ENCODE peak calls at places on chromosomes 3 and 15, in seven cellular contexts. One of them, this sample, is unnamed.

GRCh38 chr3:184348057-184348382 is 10.6 kb downstream of the FAM131A start:
- DNase-seq in foreskin fibroblast: no peak
- DNase-seq in activated naive CD8-positive, alpha-beta T cell treated with anti-CD3 and anti-CD28 coated beads, Interleukin-2, amount 10 ng/mL, durations not matched to agents 7 days and 5 days: no peak
- DNase-seq in EL: no peak
- DNase-seq in heart left ventricle: no peak
- DNase-seq in CD4-positive, CD25-positive, alpha-beta regulatory T cell: no peak
- DNase-seq in mesenteric fat pad: no peak
- DNase-seq in this sample: peak

GRCh38 chr3:65425880-65426279 is 612.8 kb downstream of the MAGI1 start:
- DNase-seq in EL: peak
- DNase-seq in activated naive CD8-positive, alpha-beta T cell treated with anti-CD3 and anti-CD28 coated beads, Interleukin-2, amount 10 ng/mL, durations not matched to agents 7 days and 5 days: no peak
- DNase-seq in CD4-positive, CD25-positive, alpha-beta regulatory T cell: no peak
- DNase-seq in foreskin fibroblast: peak
- DNase-seq in heart left ventricle: no peak
- DNase-seq in mesenteric fat pad: no peak
- DNase-seq in this sample: peak

GRCh38 chr15:86021281-86022264 is 58.1 kb upstream of the AGBL1 start:
- DNase-seq in heart left ventricle: no peak
- DNase-seq in mesenteric fat pad: no peak
- DNase-seq in EL: peak
- DNase-seq in CD4-positive, CD25-positive, alpha-beta regulatory T cell: no peak
- DNase-seq in foreskin fibroblast: peak
- DNase-seq in activated naive CD8-positive, alpha-beta T cell treated with anti-CD3 and anti-CD28 coated beads, Interleukin-2, amount 10 ng/mL, durations not matched to agents 7 days and 5 days: no peak
- DNase-seq in this sample: no peak

GRCh38 chr3:11600501-11601282 is 43.0 kb downstream of the VGLL4 start:
- DNase-seq in mesenteric fat pad: no peak
- DNase-seq in CD4-positive, CD25-positive, alpha-beta regulatory T cell: no peak
- DNase-seq in EL: peak
- DNase-seq in activated naive CD8-positive, alpha-beta T cell treated with anti-CD3 and anti-CD28 coated beads, Interleukin-2, amount 10 ng/mL, durations not matched to agents 7 days and 5 days: no peak
- DNase-seq in foreskin fibroblast: peak
- DNase-seq in heart left ventricle: peak
- DNase-seq in this sample: peak

GRCh38 chr3:53163459-53164387 is 2.7 kb downstream of the PRKCD start:
- DNase-seq in foreskin fibroblast: peak
- DNase-seq in activated naive CD8-positive, alpha-beta T cell treated with anti-CD3 and anti-CD28 coated beads, Interleukin-2, amount 10 ng/mL, durations not matched to agents 7 days and 5 days: no peak
- DNase-seq in mesenteric fat pad: no peak
- DNase-seq in EL: no peak
- DNase-seq in CD4-positive, CD25-positive, alpha-beta regulatory T cell: no peak
- DNase-seq in heart left ventricle: no peak
- DNase-seq in this sample: no peak

GRCh38 chr15:80371924-80372323 is 32.3 kb upstream of the ARNT2 start:
- DNase-seq in activated naive CD8-positive, alpha-beta T cell treated with anti-CD3 and anti-CD28 coated beads, Interleukin-2, amount 10 ng/mL, durations not matched to agents 7 days and 5 days: no peak
- DNase-seq in CD4-positive, CD25-positive, alpha-beta regulatory T cell: no peak
- DNase-seq in heart left ventricle: no peak
- DNase-seq in mesenteric fat pad: no peak
- DNase-seq in foreskin fibroblast: no peak
- DNase-seq in EL: no peak
- DNase-seq in this sample: no peak

GRCh38 chr3:197168063-197168462 is 130.3 kb downstream of the DLG1 start:
- DNase-seq in CD4-positive, CD25-positive, alpha-beta regulatory T cell: no peak
- DNase-seq in EL: no peak
- DNase-seq in activated naive CD8-positive, alpha-beta T cell treated with anti-CD3 and anti-CD28 coated beads, Interleukin-2, amount 10 ng/mL, durations not matched to agents 7 days and 5 days: no peak
- DNase-seq in foreskin fibroblast: no peak
- DNase-seq in mesenteric fat pad: no peak
- DNase-seq in heart left ventricle: no peak
- DNase-seq in this sample: no peak

GRCh38 chr3:182983811-182984210 is 3.5 kb upstream of the DCUN1D1 start:
- DNase-seq in activated naive CD8-positive, alpha-beta T cell treated with anti-CD3 and anti-CD28 coated beads, Interleukin-2, amount 10 ng/mL, durations not matched to agents 7 days and 5 days: no peak
- DNase-seq in mesenteric fat pad: no peak
- DNase-seq in EL: no peak
- DNase-seq in heart left ventricle: no peak
- DNase-seq in foreskin fibroblast: peak
- DNase-seq in CD4-positive, CD25-positive, alpha-beta regulatory T cell: no peak
- DNase-seq in this sample: peak

GRCh38 chr3:180414157-180414556 is 187.8 kb upstream of the TTC14 start:
- DNase-seq in activated naive CD8-positive, alpha-beta T cell treated with anti-CD3 and anti-CD28 coated beads, Interleukin-2, amount 10 ng/mL, durations not matched to agents 7 days and 5 days: no peak
- DNase-seq in foreskin fibroblast: no peak
- DNase-seq in heart left ventricle: no peak
- DNase-seq in CD4-positive, CD25-positive, alpha-beta regulatory T cell: no peak
- DNase-seq in EL: no peak
- DNase-seq in mesenteric fat pad: no peak
- DNase-seq in this sample: no peak

GRCh38 chr3:102060814-102061213 is 211.5 kb downstream of the NFKBIZ start:
- DNase-seq in CD4-positive, CD25-positive, alpha-beta regulatory T cell: no peak
- DNase-seq in EL: peak
- DNase-seq in mesenteric fat pad: no peak
- DNase-seq in activated naive CD8-positive, alpha-beta T cell treated with anti-CD3 and anti-CD28 coated beads, Interleukin-2, amount 10 ng/mL, durations not matched to agents 7 days and 5 days: no peak
- DNase-seq in heart left ventricle: no peak
- DNase-seq in foreskin fibroblast: peak
- DNase-seq in this sample: no peak

GRCh38 chr3:31176045-31176444 is 281.6 kb upstream of the GADL1 start:
- DNase-seq in EL: no peak
- DNase-seq in heart left ventricle: no peak
- DNase-seq in activated naive CD8-positive, alpha-beta T cell treated with anti-CD3 and anti-CD28 coated beads, Interleukin-2, amount 10 ng/mL, durations not matched to agents 7 days and 5 days: no peak
- DNase-seq in CD4-positive, CD25-positive, alpha-beta regulatory T cell: no peak
- DNase-seq in mesenteric fat pad: no peak
- DNase-seq in foreskin fibroblast: no peak
- DNase-seq in this sample: no peak

GRCh38 chr3:170418422-170419300 is at the start of gene CLDN11:
- DNase-seq in CD4-positive, CD25-positive, alpha-beta regulatory T cell: no peak
- DNase-seq in activated naive CD8-positive, alpha-beta T cell treated with anti-CD3 and anti-CD28 coated beads, Interleukin-2, amount 10 ng/mL, durations not matched to agents 7 days and 5 days: no peak
- DNase-seq in mesenteric fat pad: no peak
- DNase-seq in EL: peak
- DNase-seq in heart left ventricle: peak
- DNase-seq in foreskin fibroblast: peak
- DNase-seq in this sample: peak

GRCh38 chr3:3196148-3196861 is 16.8 kb upstream of the CRBN start:
- DNase-seq in activated naive CD8-positive, alpha-beta T cell treated with anti-CD3 and anti-CD28 coated beads, Interleukin-2, amount 10 ng/mL, durations not matched to agents 7 days and 5 days: no peak
- DNase-seq in foreskin fibroblast: peak
- DNase-seq in mesenteric fat pad: no peak
- DNase-seq in EL: no peak
- DNase-seq in heart left ventricle: no peak
- DNase-seq in CD4-positive, CD25-positive, alpha-beta regulatory T cell: no peak
- DNase-seq in this sample: peak

GRCh38 chr3:58691997-58692396 is 25.4 kb upstream of the FAM3D start:
- DNase-seq in heart left ventricle: no peak
- DNase-seq in CD4-positive, CD25-positive, alpha-beta regulatory T cell: no peak
- DNase-seq in activated naive CD8-positive, alpha-beta T cell treated with anti-CD3 and anti-CD28 coated beads, Interleukin-2, amount 10 ng/mL, durations not matched to agents 7 days and 5 days: no peak
- DNase-seq in foreskin fibroblast: peak
- DNase-seq in mesenteric fat pad: no peak
- DNase-seq in EL: peak
- DNase-seq in this sample: peak

GRCh38 chr3:121594850-121595249 is 1.7 kb downstream of the FBXO40 start:
- DNase-seq in CD4-positive, CD25-positive, alpha-beta regulatory T cell: no peak
- DNase-seq in heart left ventricle: no peak
- DNase-seq in foreskin fibroblast: no peak
- DNase-seq in activated naive CD8-positive, alpha-beta T cell treated with anti-CD3 and anti-CD28 coated beads, Interleukin-2, amount 10 ng/mL, durations not matched to agents 7 days and 5 days: no peak
- DNase-seq in mesenteric fat pad: no peak
- DNase-seq in EL: no peak
- DNase-seq in this sample: no peak

GRCh38 chr3:55543228-55543627 is 56.1 kb upstream of the WNT5A start:
- DNase-seq in CD4-positive, CD25-positive, alpha-beta regulatory T cell: no peak
- DNase-seq in activated naive CD8-positive, alpha-beta T cell treated with anti-CD3 and anti-CD28 coated beads, Interleukin-2, amount 10 ng/mL, durations not matched to agents 7 days and 5 days: no peak
- DNase-seq in mesenteric fat pad: no peak
- DNase-seq in foreskin fibroblast: no peak
- DNase-seq in heart left ventricle: no peak
- DNase-seq in EL: peak
- DNase-seq in this sample: peak

GRCh38 chr3:151318946-151319345 is 2.3 kb upstream of the GPR87 start:
- DNase-seq in heart left ventricle: no peak
- DNase-seq in foreskin fibroblast: no peak
- DNase-seq in EL: no peak
- DNase-seq in mesenteric fat pad: no peak
- DNase-seq in activated naive CD8-positive, alpha-beta T cell treated with anti-CD3 and anti-CD28 coated beads, Interleukin-2, amount 10 ng/mL, durations not matched to agents 7 days and 5 days: no peak
- DNase-seq in CD4-positive, CD25-positive, alpha-beta regulatory T cell: no peak
- DNase-seq in this sample: no peak

GRCh38 chr3:3200632-3201212 is 21.2 kb upstream of the CRBN start:
- DNase-seq in activated naive CD8-positive, alpha-beta T cell treated with anti-CD3 and anti-CD28 coated beads, Interleukin-2, amount 10 ng/mL, durations not matched to agents 7 days and 5 days: no peak
- DNase-seq in mesenteric fat pad: no peak
- DNase-seq in foreskin fibroblast: peak
- DNase-seq in CD4-positive, CD25-positive, alpha-beta regulatory T cell: no peak
- DNase-seq in EL: peak
- DNase-seq in heart left ventricle: peak
- DNase-seq in this sample: peak

GRCh38 chr3:13879946-13880810 is at the start of gene WNT7A:
- DNase-seq in mesenteric fat pad: peak
- DNase-seq in activated naive CD8-positive, alpha-beta T cell treated with anti-CD3 and anti-CD28 coated beads, Interleukin-2, amount 10 ng/mL, durations not matched to agents 7 days and 5 days: peak
- DNase-seq in foreskin fibroblast: peak
- DNase-seq in heart left ventricle: no peak
- DNase-seq in EL: peak
- DNase-seq in CD4-positive, CD25-positive, alpha-beta regulatory T cell: peak
- DNase-seq in this sample: peak

GRCh38 chr3:106611841-106612240 is 743.0 kb upstream of the CBLB start:
- DNase-seq in activated naive CD8-positive, alpha-beta T cell treated with anti-CD3 and anti-CD28 coated beads, Interleukin-2, amount 10 ng/mL, durations not matched to agents 7 days and 5 days: no peak
- DNase-seq in mesenteric fat pad: no peak
- DNase-seq in EL: no peak
- DNase-seq in heart left ventricle: no peak
- DNase-seq in foreskin fibroblast: peak
- DNase-seq in CD4-positive, CD25-positive, alpha-beta regulatory T cell: no peak
- DNase-seq in this sample: peak

GRCh38 chr3:191376742-191377141 is 46.4 kb upstream of the UTS2B start:
- DNase-seq in CD4-positive, CD25-positive, alpha-beta regulatory T cell: no peak
- DNase-seq in foreskin fibroblast: peak
- DNase-seq in heart left ventricle: no peak
- DNase-seq in EL: peak
- DNase-seq in activated naive CD8-positive, alpha-beta T cell treated with anti-CD3 and anti-CD28 coated beads, Interleukin-2, amount 10 ng/mL, durations not matched to agents 7 days and 5 days: no peak
- DNase-seq in mesenteric fat pad: no peak
- DNase-seq in this sample: peak

GRCh38 chr15:77589839-77590238 is 42.9 kb downstream of the LINGO1 start:
- DNase-seq in mesenteric fat pad: no peak
- DNase-seq in EL: no peak
- DNase-seq in foreskin fibroblast: no peak
- DNase-seq in CD4-positive, CD25-positive, alpha-beta regulatory T cell: no peak
- DNase-seq in heart left ventricle: peak
- DNase-seq in activated naive CD8-positive, alpha-beta T cell treated with anti-CD3 and anti-CD28 coated beads, Interleukin-2, amount 10 ng/mL, durations not matched to agents 7 days and 5 days: no peak
- DNase-seq in this sample: no peak

This sample was measured in iris pigment epithelial cell.